ENCODE peak calls at places on chromosomes 2 and 18, in six cellular contexts. O is natural killer cell, K is cardiac muscle cell, H is HT-29, V is GM04504, F is MG63. Z is an unnamed sample.

GRCh38 chr2:175234153-175234552 is 52.6 kb upstream of the ATP5MC3 start:
- DNase-seq in O (no peak), K (no peak), H (peak; percentile 49), V (peak; percentile 26), F (no peak), Z (no peak)

GRCh38 chr2:25618676-25619075 is 54.7 kb downstream of the DTNB start:
- DNase-seq in O (no peak), K (peak; percentile 50), H (peak; percentile 58), V (peak; percentile 22), F (peak; percentile 14), Z (peak; percentile 83)

GRCh38 chr18:13696961-13697360 is 29.4 kb downstream of the FAM210A start:
- DNase-seq in O (no peak), K (peak; percentile 10), H (no peak), V (no peak), F (no peak), Z (no peak)

GRCh38 chr2:33094303-33094702 is 147.6 kb downstream of the LTBP1 start:
- DNase-seq in O (no peak), K (peak; percentile 41), H (no peak), V (no peak), F (no peak), Z (no peak)

GRCh38 chr18:76491436-76491800 is 3.6 kb downstream of the ZNF516 start:
- DNase-seq in O (no peak), K (peak; percentile 75), H (peak; percentile 17), V (no peak), F (peak; percentile 36), Z (no peak)

GRCh38 chr2:111162718-111163331 is 42.1 kb downstream of the BCL2L11 start:
- DNase-seq in O (no peak), K (peak; percentile 49), H (peak; percentile 37), V (no peak), F (no peak), Z (no peak)

GRCh38 chr2:127157651-127158460 is 50.9 kb upstream of the BIN1 start:
- DNase-seq in O (no peak), K (peak; percentile 35), H (no peak), V (no peak), F (peak; percentile 50), Z (no peak)

GRCh38 chr2:189129971-189130370 is 49.6 kb downstream of the COL5A2 start:
- DNase-seq in O (no peak), K (peak; percentile 78), H (no peak), V (peak; percentile 78), F (peak; percentile 30), Z (no peak)

GRCh38 chr2:53475320-53475719 is 292.3 kb upstream of the CHAC2 start:
- DNase-seq in O (no peak), K (no peak), H (no peak), V (peak; percentile 56), F (peak; percentile 55), Z (no peak)

GRCh38 chr2:177143444-177143843 is 69.2 kb upstream of the HNRNPA3 start:
- DNase-seq in O (no peak), K (peak; percentile 54), H (peak; percentile 19), V (peak; percentile 40), F (peak; percentile 59), Z (no peak)

GRCh38 chr2:7375901-7376300 is 458.7 kb downstream of the RNF144A start:
- DNase-seq in O (no peak), K (no peak), H (no peak), V (no peak), F (no peak), Z (no peak)

GRCh38 chr2:180443896-180444295 is 436.8 kb upstream of the CWC22 start:
- DNase-seq in O (no peak), K (peak; percentile 38), H (no peak), V (no peak), F (no peak), Z (no peak)

GRCh38 chr2:65277791-65278449 is 50.3 kb downstream of the ACTR2 start:
- DNase-seq in O (no peak), K (no peak), H (no peak), V (no peak), F (peak; percentile 31), Z (no peak)

GRCh38 chr2:121363632-121364420 is 78.8 kb upstream of the TFCP2L1 start:
- DNase-seq in O (no peak), K (no peak), H (no peak), V (peak; percentile 63), F (peak; percentile 90), Z (no peak)

GRCh38 chr2:190666895-190667294 is 18.0 kb downstream of the NAB1 start:
- DNase-seq in O (no peak), K (no peak), H (no peak), V (no peak), F (no peak), Z (no peak)

GRCh38 chr2:3487432-3487831 is 31.9 kb downstream of the ADI1 start:
- DNase-seq in O (no peak), K (no peak), H (no peak), V (no peak), F (no peak), Z (no peak)

GRCh38 chr2:216339456-216340279 is 32.6 kb downstream of the MARCHF4 start:
- DNase-seq in O (no peak), K (peak; percentile 83), H (no peak), V (peak; percentile 60), F (peak; percentile 80), Z (peak; percentile 84)

GRCh38 chr2:22011048-22011447 is 887.3 kb downstream of the TDRD15 start:
- DNase-seq in O (no peak), K (no peak), H (no peak), V (no peak), F (no peak), Z (no peak)

GRCh38 chr2:215590353-215590752 is 154.5 kb upstream of the FN1 start:
- DNase-seq in O (no peak), K (no peak), H (no peak), V (no peak), F (peak; percentile 6), Z (no peak)

GRCh38 chr2:216545359-216545758 is 46.7 kb downstream of the RPL37A start:
- DNase-seq in O (no peak), K (peak; percentile 86), H (no peak), V (peak; percentile 54), F (no peak), Z (no peak)

Z was measured in NCI-H1417 treated with DMSO at 0.1 percent for 48 hours.